ENCODE peak calls at places on chromosomes 1 and 21, in nine cellular contexts. A is spleen, D is nephron progenitor cell, C is brain microvascular endothelial cell, H is upper lobe of right lung, N is left lung, Y is type B pancreatic cell, E is uterus, W is colonic mucosa. M is an unnamed sample.

GRCh38 chr1:158189637-158190036 is 8.9 kb downstream of the CD1D start:
- DNase-seq in A (no peak), D (no peak), C (no peak), H (no peak), N (no peak), Y (no peak), E (no peak), W (no peak), M (no peak)

GRCh38 chr1:19918057-19918456 is 5.4 kb downstream of the PLA2G2E start:
- DNase-seq in A (peak; percentile 89), D (peak; percentile 91), C (peak; percentile 58), H (peak; percentile 80), N (peak; percentile 72), Y (peak; percentile 84), E (peak; percentile 81), W (peak; percentile 89), M (no peak)

GRCh38 chr1:179815642-179816041 is 62.0 kb downstream of the TOR1AIP2 start:
- DNase-seq in A (peak; percentile 65), D (no peak), C (no peak), H (no peak), N (no peak), Y (no peak), E (no peak), W (no peak), M (peak; percentile 30)

GRCh38 chr1:163588796-163589195 is 267.0 kb downstream of the NUF2 start:
- DNase-seq in A (no peak), D (no peak), C (no peak), H (no peak), N (no peak), Y (no peak), E (no peak), W (no peak), M (no peak)

GRCh38 chr1:88697503-88697902 is 13.4 kb downstream of the PKN2 start:
- DNase-seq in A (no peak), D (no peak), C (no peak), H (no peak), N (no peak), Y (no peak), E (no peak), W (no peak), M (no peak)

GRCh38 chr1:73899311-73899710 is 298.7 kb downstream of the LRRIQ3 start:
- DNase-seq in A (no peak), D (no peak), C (no peak), H (no peak), N (no peak), Y (no peak), E (no peak), W (no peak), M (no peak)

GRCh38 chr1:53740621-53741105 is 1.7 kb upstream of the GLIS1 start:
- DNase-seq in A (no peak), D (no peak), C (peak; percentile 77), H (no peak), N (no peak), Y (no peak), E (no peak), W (no peak), M (no peak)

GRCh38 chr1:245552331-245552730 is 397.5 kb downstream of the KIF26B start:
- DNase-seq in A (no peak), D (no peak), C (no peak), H (no peak), N (no peak), Y (no peak), E (no peak), W (no peak), M (peak; percentile 12)

GRCh38 chr1:211637066-211637465 is 38.4 kb downstream of the NEK2 start:
- DNase-seq in A (no peak), D (no peak), C (no peak), H (peak; percentile 33), N (no peak), Y (no peak), E (no peak), W (no peak), M (no peak)

GRCh38 chr1:28756846-28757245 is 20.1 kb downstream of the YTHDF2 start:
- DNase-seq in A (no peak), D (no peak), C (no peak), H (no peak), N (no peak), Y (no peak), E (no peak), W (no peak), M (no peak)

GRCh38 chr1:192513697-192514096 is 61.9 kb upstream of the RGS1 start:
- DNase-seq in A (no peak), D (no peak), C (no peak), H (no peak), N (no peak), Y (no peak), E (no peak), W (no peak), M (no peak)

GRCh38 chr1:185363205-185363604 is 46.2 kb upstream of the IVNS1ABP start:
- DNase-seq in A (no peak), D (no peak), C (no peak), H (no peak), N (no peak), Y (no peak), E (no peak), W (no peak), M (no peak)

GRCh38 chr1:212062832-212063438 is 27.4 kb downstream of the DTL start:
- DNase-seq in A (no peak), D (no peak), C (no peak), H (no peak), N (no peak), Y (no peak), E (no peak), W (no peak), M (no peak)

GRCh38 chr1:9321480-9321849 is 28.8 kb downstream of the SPSB1 start:
- DNase-seq in A (no peak), D (no peak), C (peak; percentile 46), H (no peak), N (no peak), Y (no peak), E (peak; percentile 60), W (no peak), M (no peak)

GRCh38 chr1:55262822-55263221 is 47.7 kb upstream of the USP24 start:
- DNase-seq in A (no peak), D (no peak), C (peak; percentile 69), H (no peak), N (no peak), Y (no peak), E (no peak), W (no peak), M (no peak)

GRCh38 chr1:221783936-221784335 is 42.0 kb upstream of the DUSP10 start:
- DNase-seq in A (no peak), D (no peak), C (no peak), H (no peak), N (no peak), Y (no peak), E (no peak), W (no peak), M (no peak)

GRCh38 chr21:34363733-34364132 is at the start of gene KCNE2:
- DNase-seq in A (no peak), D (no peak), C (no peak), H (no peak), N (no peak), Y (peak; percentile 48), E (no peak), W (no peak), M (no peak)

GRCh38 chr1:230396966-230397365 is 29.2 kb downstream of the PGBD5 start:
- DNase-seq in A (no peak), D (no peak), C (no peak), H (no peak), N (no peak), Y (no peak), E (no peak), W (no peak), M (no peak)

DNA sequence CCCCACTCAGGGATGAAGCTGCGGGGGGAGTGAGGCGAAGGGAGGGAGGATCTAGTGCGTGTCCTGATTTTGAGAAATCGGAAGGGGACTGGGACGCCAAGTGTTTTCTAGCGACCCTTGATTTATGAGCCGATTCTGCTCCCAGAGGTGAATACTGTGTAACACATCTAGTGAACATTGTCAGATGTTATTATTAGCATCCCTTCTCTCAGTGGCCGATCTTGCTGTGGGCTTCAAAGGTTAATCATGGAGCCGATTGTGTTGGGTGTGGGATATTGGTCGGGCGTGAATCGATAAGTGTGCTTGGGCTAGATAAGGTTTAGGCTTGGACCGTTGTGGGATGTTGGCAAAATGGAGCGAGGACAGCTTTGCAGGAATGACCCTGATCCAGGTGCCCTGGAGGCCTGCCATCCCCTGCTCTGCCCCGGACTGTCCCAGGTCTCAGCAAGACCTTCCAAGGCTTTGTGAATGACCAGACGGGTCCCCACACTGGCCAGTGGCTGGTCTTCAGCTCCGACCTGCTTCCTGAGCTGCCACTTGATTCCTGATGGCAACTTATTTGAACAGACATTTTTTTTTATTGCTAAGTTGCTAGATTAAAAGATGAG is 2.2 kb downstream of the AJAP1 start:
- DNase-seq in A (no peak), D (no peak), C (no peak), H (peak; percentile 51), N (no peak), Y (no peak), E (no peak), W (no peak), M (no peak)
- TF ChIP-seq CTCF in A (no peak), D (no peak), C (no peak), H (no peak), N (no peak), Y (peak; percentile 61), E (no peak), W (no peak), M (peak; percentile 1)

GRCh38 chr1:119544165-119544762 is 37.3 kb downstream of the HSD3B1 start:
- DNase-seq in A (no peak), D (peak; percentile 21), C (no peak), H (no peak), N (no peak), Y (no peak), E (no peak), W (no peak), M (no peak)
- TF ChIP-seq CTCF in A (peak; percentile 12), D (peak; percentile 37), C (peak; percentile 67), H (peak; percentile 33), N (no peak), Y (peak; percentile 54), E (no peak), W (no peak), M (peak; percentile 64)

GRCh38 chr21:31974454-31974985 is 101.7 kb downstream of the HUNK start:
- DNase-seq in A (no peak), D (no peak), C (no peak), H (no peak), N (no peak), Y (no peak), E (no peak), W (no peak), M (no peak)
- TF ChIP-seq CTCF in A (no peak), D (no peak), C (no peak), H (no peak), N (no peak), Y (no peak), E (no peak), W (no peak), M (no peak)

DNA sequence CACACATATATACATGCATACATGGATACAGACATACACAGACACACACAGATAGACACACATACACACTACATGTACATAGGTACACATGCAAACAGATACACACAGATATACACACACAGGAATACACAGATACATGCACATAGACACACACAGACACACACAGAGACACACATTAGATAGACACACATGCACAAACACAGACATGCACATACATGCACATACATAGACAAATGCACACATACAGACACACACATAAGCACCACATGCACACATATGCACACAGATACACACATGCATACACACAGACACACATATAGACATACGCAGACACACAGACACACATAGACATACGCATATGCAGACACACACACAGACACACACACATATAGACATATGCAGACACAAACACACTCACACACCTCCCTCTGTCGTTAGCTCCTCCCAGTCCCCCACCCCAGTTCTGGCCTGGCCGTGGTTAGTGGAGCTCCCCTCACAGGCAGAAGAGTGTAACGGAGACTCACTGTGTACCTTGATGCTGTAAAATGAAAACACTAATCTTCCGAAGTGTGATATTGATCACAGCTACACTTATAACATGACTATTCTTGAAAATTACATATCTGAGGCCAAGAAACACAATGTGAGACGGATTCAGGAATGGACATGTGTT is 7.6 kb downstream of the UBASH3A start:
- DNase-seq in A (no peak), D (no peak), C (no peak), H (peak; percentile 16), N (no peak), Y (no peak), E (no peak), W (no peak), M (no peak)
- TF ChIP-seq CTCF in A (no peak), D (no peak), C (no peak), H (no peak), N (no peak), Y (no peak), E (no peak), W (no peak), M (peak; percentile 33)

M was measured in chondrocyte.